ENCODE peak calls at places on chromosomes 2 and 18, in seven cellular contexts. One of them, this sample, is unnamed.

GRCh38 chr2:149586063-149586462 is 1.5 kb downstream of the MMADHC start:
- DNase-seq in fibroblast of mammary gland: no peak
- DNase-seq in aorta: no peak
- DNase-seq in AG20443: no peak
- DNase-seq in NCI-H345: no peak
- DNase-seq in GM18507: no peak
- DNase-seq in NK-92 treated with Interleukin-12 subunit alpha and Interleukin-12 subunit beta, amount 100 ng/mL, for 24 hours: no peak
- DNase-seq in this sample: no peak

GRCh38 chr18:32956591-32957310 is 183.9 kb upstream of the KLHL14 start:
- DNase-seq in NCI-H345: no peak
- DNase-seq in GM18507: no peak
- DNase-seq in NK-92 treated with Interleukin-12 subunit alpha and Interleukin-12 subunit beta, amount 100 ng/mL, for 24 hours: no peak
- DNase-seq in fibroblast of mammary gland: peak
- DNase-seq in AG20443: no peak
- DNase-seq in aorta: no peak
- DNase-seq in this sample: no peak

GRCh38 chr2:24855703-24856102 is 62.5 kb downstream of the CENPO start:
- DNase-seq in aorta: peak
- DNase-seq in GM18507: no peak
- DNase-seq in NCI-H345: no peak
- DNase-seq in AG20443: peak
- DNase-seq in fibroblast of mammary gland: peak
- DNase-seq in NK-92 treated with Interleukin-12 subunit alpha and Interleukin-12 subunit beta, amount 100 ng/mL, for 24 hours: no peak
- DNase-seq in this sample: peak

GRCh38 chr2:217943379-217944321 is 59.1 kb downstream of the TNS1 start:
- DNase-seq in NK-92 treated with Interleukin-12 subunit alpha and Interleukin-12 subunit beta, amount 100 ng/mL, for 24 hours: no peak
- DNase-seq in fibroblast of mammary gland: peak
- DNase-seq in AG20443: peak
- DNase-seq in GM18507: no peak
- DNase-seq in aorta: peak
- DNase-seq in NCI-H345: peak
- DNase-seq in this sample: peak

GRCh38 chr2:119694470-119694993 is 15.5 kb downstream of the TMEM177 start:
- DNase-seq in AG20443: no peak
- DNase-seq in aorta: no peak
- DNase-seq in NK-92 treated with Interleukin-12 subunit alpha and Interleukin-12 subunit beta, amount 100 ng/mL, for 24 hours: no peak
- DNase-seq in NCI-H345: no peak
- DNase-seq in fibroblast of mammary gland: no peak
- DNase-seq in GM18507: no peak
- DNase-seq in this sample: no peak

GRCh38 chr18:22683196-22683676 is 249.9 kb upstream of the RBBP8 start:
- DNase-seq in GM18507: no peak
- DNase-seq in NK-92 treated with Interleukin-12 subunit alpha and Interleukin-12 subunit beta, amount 100 ng/mL, for 24 hours: no peak
- DNase-seq in NCI-H345: peak
- DNase-seq in AG20443: peak
- DNase-seq in fibroblast of mammary gland: peak
- DNase-seq in aorta: peak
- DNase-seq in this sample: no peak

GRCh38 chr2:45616663-45617411 is 5.8 kb upstream of the SRBD1 start:
- DNase-seq in GM18507: no peak
- DNase-seq in NK-92 treated with Interleukin-12 subunit alpha and Interleukin-12 subunit beta, amount 100 ng/mL, for 24 hours: no peak
- DNase-seq in NCI-H345: no peak
- DNase-seq in AG20443: no peak
- DNase-seq in aorta: no peak
- DNase-seq in fibroblast of mammary gland: peak
- DNase-seq in this sample: no peak

GRCh38 chr18:58076052-58076451 is 32.0 kb downstream of the NEDD4L start:
- DNase-seq in NCI-H345: no peak
- DNase-seq in NK-92 treated with Interleukin-12 subunit alpha and Interleukin-12 subunit beta, amount 100 ng/mL, for 24 hours: no peak
- DNase-seq in GM18507: no peak
- DNase-seq in AG20443: no peak
- DNase-seq in aorta: no peak
- DNase-seq in fibroblast of mammary gland: peak
- DNase-seq in this sample: no peak

GRCh38 chr2:201768918-201769317 is 11.8 kb downstream of the ALS2 start:
- DNase-seq in aorta: no peak
- DNase-seq in fibroblast of mammary gland: no peak
- DNase-seq in GM18507: no peak
- DNase-seq in NCI-H345: no peak
- DNase-seq in NK-92 treated with Interleukin-12 subunit alpha and Interleukin-12 subunit beta, amount 100 ng/mL, for 24 hours: no peak
- DNase-seq in AG20443: peak
- DNase-seq in this sample: no peak

GRCh38 chr2:196233033-196233807 is 61.8 kb upstream of the STK17B start:
- DNase-seq in GM18507: no peak
- DNase-seq in NCI-H345: no peak
- DNase-seq in fibroblast of mammary gland: peak
- DNase-seq in aorta: no peak
- DNase-seq in NK-92 treated with Interleukin-12 subunit alpha and Interleukin-12 subunit beta, amount 100 ng/mL, for 24 hours: peak
- DNase-seq in AG20443: peak
- DNase-seq in this sample: peak

GRCh38 chr18:3380384-3380961 is 69.5 kb upstream of the TGIF1 start:
- DNase-seq in GM18507: no peak
- DNase-seq in NCI-H345: no peak
- DNase-seq in NK-92 treated with Interleukin-12 subunit alpha and Interleukin-12 subunit beta, amount 100 ng/mL, for 24 hours: no peak
- DNase-seq in AG20443: no peak
- DNase-seq in aorta: no peak
- DNase-seq in fibroblast of mammary gland: peak
- DNase-seq in this sample: no peak

GRCh38 chr2:70977605-70978205 is 725 bp upstream of the ANKRD53 start:
- DNase-seq in fibroblast of mammary gland: peak
- DNase-seq in GM18507: no peak
- DNase-seq in aorta: no peak
- DNase-seq in NCI-H345: peak
- DNase-seq in NK-92 treated with Interleukin-12 subunit alpha and Interleukin-12 subunit beta, amount 100 ng/mL, for 24 hours: no peak
- DNase-seq in AG20443: peak
- DNase-seq in this sample: peak

GRCh38 chr2:142983174-142983573 is 105.7 kb downstream of the KYNU start:
- DNase-seq in AG20443: no peak
- DNase-seq in GM18507: no peak
- DNase-seq in aorta: no peak
- DNase-seq in NCI-H345: no peak
- DNase-seq in NK-92 treated with Interleukin-12 subunit alpha and Interleukin-12 subunit beta, amount 100 ng/mL, for 24 hours: no peak
- DNase-seq in fibroblast of mammary gland: no peak
- DNase-seq in this sample: no peak

GRCh38 chr18:22674300-22674699 is 256.6 kb upstream of the CTAGE1 start:
- DNase-seq in aorta: no peak
- DNase-seq in fibroblast of mammary gland: peak
- DNase-seq in GM18507: no peak
- DNase-seq in AG20443: peak
- DNase-seq in NCI-H345: no peak
- DNase-seq in NK-92 treated with Interleukin-12 subunit alpha and Interleukin-12 subunit beta, amount 100 ng/mL, for 24 hours: no peak
- DNase-seq in this sample: no peak

GRCh38 chr2:219252900-219253752 is at the start of gene TUBA4B:
- DNase-seq in fibroblast of mammary gland: no peak
- DNase-seq in AG20443: peak
- DNase-seq in GM18507: no peak
- DNase-seq in NK-92 treated with Interleukin-12 subunit alpha and Interleukin-12 subunit beta, amount 100 ng/mL, for 24 hours: peak
- DNase-seq in aorta: peak
- DNase-seq in NCI-H345: peak
- DNase-seq in this sample: no peak

GRCh38 chr2:153871231-153872221 is at the start of gene GALNT13:
- DNase-seq in NK-92 treated with Interleukin-12 subunit alpha and Interleukin-12 subunit beta, amount 100 ng/mL, for 24 hours: no peak
- DNase-seq in aorta: peak
- DNase-seq in fibroblast of mammary gland: peak
- DNase-seq in NCI-H345: peak
- DNase-seq in GM18507: no peak
- DNase-seq in AG20443: peak
- DNase-seq in this sample: no peak

GRCh38 chr2:99480390-99480789 is 9.4 kb downstream of the REV1 start:
- DNase-seq in AG20443: no peak
- DNase-seq in NK-92 treated with Interleukin-12 subunit alpha and Interleukin-12 subunit beta, amount 100 ng/mL, for 24 hours: no peak
- DNase-seq in aorta: no peak
- DNase-seq in NCI-H345: no peak
- DNase-seq in GM18507: no peak
- DNase-seq in fibroblast of mammary gland: no peak
- DNase-seq in this sample: no peak

GRCh38 chr2:23434721-23435121 is 49.7 kb downstream of the KLHL29 start:
- DNase-seq in aorta: peak
- DNase-seq in NK-92 treated with Interleukin-12 subunit alpha and Interleukin-12 subunit beta, amount 100 ng/mL, for 24 hours: no peak
- DNase-seq in AG20443: no peak
- DNase-seq in NCI-H345: no peak
- DNase-seq in fibroblast of mammary gland: no peak
- DNase-seq in GM18507: no peak
- DNase-seq in this sample: no peak

GRCh38 chr2:216389565-216389964 is 17.3 kb upstream of the MARCHF4 start:
- DNase-seq in GM18507: no peak
- DNase-seq in AG20443: peak
- DNase-seq in NK-92 treated with Interleukin-12 subunit alpha and Interleukin-12 subunit beta, amount 100 ng/mL, for 24 hours: no peak
- DNase-seq in aorta: no peak
- DNase-seq in NCI-H345: no peak
- DNase-seq in fibroblast of mammary gland: peak
- DNase-seq in this sample: no peak

GRCh38 chr2:172085460-172086159 is at the start of gene DLX1:
- DNase-seq in fibroblast of mammary gland: no peak
- DNase-seq in AG20443: peak
- DNase-seq in NK-92 treated with Interleukin-12 subunit alpha and Interleukin-12 subunit beta, amount 100 ng/mL, for 24 hours: no peak
- DNase-seq in aorta: peak
- DNase-seq in GM18507: no peak
- DNase-seq in NCI-H345: peak
- DNase-seq in this sample: no peak

GRCh38 chr2:233422050-233422639 is 67.9 kb downstream of the DGKD start:
- DNase-seq in fibroblast of mammary gland: no peak
- DNase-seq in NK-92 treated with Interleukin-12 subunit alpha and Interleukin-12 subunit beta, amount 100 ng/mL, for 24 hours: peak
- DNase-seq in aorta: no peak
- DNase-seq in AG20443: no peak
- DNase-seq in GM18507: peak
- DNase-seq in NCI-H345: peak
- DNase-seq in this sample: no peak

GRCh38 chr2:230071421-230071820 is 2.7 kb upstream of the SLC16A14 start:
- DNase-seq in NK-92 treated with Interleukin-12 subunit alpha and Interleukin-12 subunit beta, amount 100 ng/mL, for 24 hours: no peak
- DNase-seq in aorta: no peak
- DNase-seq in fibroblast of mammary gland: no peak
- DNase-seq in AG20443: no peak
- DNase-seq in NCI-H345: no peak
- DNase-seq in GM18507: no peak
- DNase-seq in this sample: no peak